ENCODE peak calls at places on chromosomes 16 and 17, in nine cellular contexts. X is stomach, R is fibroblast of lung, K is heart right ventricle, P is left ventricle myocardium inferior, L is tibial nerve, F is prostate gland, Q is colonic mucosa, Z is HCT116. T is an unnamed sample.

GRCh38 chr17:75996665-75997590 is 3.7 kb upstream of the CDK3 start:
- DNase-seq in Q (peak), X (peak), F (no peak), K (peak), R (peak), L (no peak), P (no peak), Z (no peak), T (peak)

GRCh38 chr17:40021471-40021961 is 6.3 kb downstream of the CSF3 start:
- DNase-seq in P (no peak), Q (no peak), Z (no peak), X (no peak), R (peak), F (no peak), L (no peak), K (no peak), T (no peak)

GRCh38 chr17:42520540-42520951 is 15.5 kb upstream of the NAGLU start:
- DNase-seq in F (no peak), Z (no peak), K (no peak), X (no peak), R (no peak), P (no peak), Q (no peak), L (no peak), T (no peak)

GRCh38 chr16:1159973-1160772 is 7.3 kb downstream of the CACNA1H start:
- DNase-seq in Q (no peak), K (peak), P (peak), X (no peak), R (no peak), L (no peak), Z (no peak), F (peak), T (no peak)

GRCh38 chr17:76266244-76266938 is 1.2 kb downstream of the UBALD2 start:
- DNase-seq in X (no peak), F (peak), Q (peak), R (peak), K (no peak), Z (no peak), L (no peak), P (no peak), T (peak)

GRCh38 chr17:81550830-81551457 is 1.2 kb downstream of the FAAP100 start:
- DNase-seq in R (no peak), K (no peak), F (no peak), L (no peak), P (no peak), Q (no peak), Z (no peak), X (no peak), T (no peak)

GRCh38 chr16:10564591-10564990 is 15.8 kb downstream of the EMP2 start:
- DNase-seq in Z (no peak), K (no peak), L (no peak), F (no peak), R (no peak), Q (no peak), P (no peak), X (no peak), T (no peak)

GRCh38 chr17:32006957-32007462 is at the start of gene LRRC37B:
- DNase-seq in R (peak), Z (peak), K (peak), X (peak), Q (peak), P (peak), F (peak), L (peak), T (peak)

DNA sequence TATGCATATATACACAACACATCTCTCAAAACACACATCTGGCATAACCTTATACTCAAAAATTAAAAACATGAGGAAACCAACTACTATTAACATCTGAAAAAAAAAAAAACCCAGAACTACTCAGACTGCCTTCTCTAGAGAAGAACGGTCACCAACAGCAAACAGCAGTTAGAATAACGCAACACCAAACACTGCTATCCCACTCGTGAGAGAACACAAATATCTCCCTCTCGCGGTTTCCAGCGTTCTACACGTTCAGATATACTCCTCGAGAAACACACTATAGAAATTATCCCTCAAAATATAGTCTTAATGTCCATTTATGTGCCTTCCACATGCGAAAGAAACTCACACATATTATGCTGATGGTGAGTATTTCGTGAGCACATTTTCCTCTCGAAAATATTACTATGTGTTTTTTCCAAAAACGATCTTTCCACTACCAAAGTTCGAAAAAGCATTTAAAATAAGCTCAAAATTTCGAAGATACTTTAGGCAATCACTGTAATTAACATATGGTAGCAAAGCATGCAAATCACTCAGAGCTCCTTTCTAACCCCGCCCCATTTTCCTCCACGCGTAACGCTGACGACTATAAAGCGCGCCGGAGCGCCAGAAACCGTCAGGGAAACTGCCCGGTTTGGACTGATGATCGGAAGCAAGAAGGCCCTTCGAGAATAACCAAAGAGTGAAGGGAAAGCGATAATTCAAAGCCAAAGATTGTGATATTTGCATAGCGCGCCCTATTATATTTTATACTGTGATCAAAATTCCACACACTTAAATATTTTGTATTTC is 60.1 kb downstream of the TEX14 start:
- DNase-seq in P (peak), X (peak), K (peak), Z (peak), L (peak), Q (peak), R (peak), F (peak), T (peak)
- TF ChIP-seq CTCF in P (peak), X (no peak), K (peak), Z (peak), L (peak), Q (no peak), R (no peak), F (no peak), T (no peak)

DNA sequence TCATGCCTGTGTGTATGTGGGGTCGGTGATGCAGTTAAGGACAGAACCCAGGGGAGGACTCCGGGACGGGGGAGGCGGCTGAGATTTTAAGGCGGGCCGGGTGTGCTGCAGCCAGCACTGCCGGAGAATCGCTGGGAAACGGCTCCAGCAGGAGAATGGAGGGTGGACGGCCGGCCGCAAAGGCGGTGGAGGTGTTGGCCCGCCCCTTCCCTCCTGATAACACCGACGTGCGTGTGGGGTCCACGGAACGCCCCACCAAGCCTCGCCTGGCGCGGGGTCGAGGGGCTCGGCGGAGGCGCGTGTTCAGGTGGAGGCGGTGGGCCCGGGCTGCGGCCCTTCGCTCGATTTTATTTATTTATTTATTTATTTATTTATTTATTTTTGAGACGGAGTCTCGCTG is 633 bp downstream of the ZNF843 start:
- DNase-seq in L (no peak), F (no peak), P (no peak), K (no peak), R (no peak), X (no peak), Z (no peak), Q (no peak), T (no peak)
- H3K4me3 ChIP-seq in L (peak), F (peak), P (peak), K (peak), R (no peak), X (peak), Z (no peak), Q (peak), T (no peak)

DNA sequence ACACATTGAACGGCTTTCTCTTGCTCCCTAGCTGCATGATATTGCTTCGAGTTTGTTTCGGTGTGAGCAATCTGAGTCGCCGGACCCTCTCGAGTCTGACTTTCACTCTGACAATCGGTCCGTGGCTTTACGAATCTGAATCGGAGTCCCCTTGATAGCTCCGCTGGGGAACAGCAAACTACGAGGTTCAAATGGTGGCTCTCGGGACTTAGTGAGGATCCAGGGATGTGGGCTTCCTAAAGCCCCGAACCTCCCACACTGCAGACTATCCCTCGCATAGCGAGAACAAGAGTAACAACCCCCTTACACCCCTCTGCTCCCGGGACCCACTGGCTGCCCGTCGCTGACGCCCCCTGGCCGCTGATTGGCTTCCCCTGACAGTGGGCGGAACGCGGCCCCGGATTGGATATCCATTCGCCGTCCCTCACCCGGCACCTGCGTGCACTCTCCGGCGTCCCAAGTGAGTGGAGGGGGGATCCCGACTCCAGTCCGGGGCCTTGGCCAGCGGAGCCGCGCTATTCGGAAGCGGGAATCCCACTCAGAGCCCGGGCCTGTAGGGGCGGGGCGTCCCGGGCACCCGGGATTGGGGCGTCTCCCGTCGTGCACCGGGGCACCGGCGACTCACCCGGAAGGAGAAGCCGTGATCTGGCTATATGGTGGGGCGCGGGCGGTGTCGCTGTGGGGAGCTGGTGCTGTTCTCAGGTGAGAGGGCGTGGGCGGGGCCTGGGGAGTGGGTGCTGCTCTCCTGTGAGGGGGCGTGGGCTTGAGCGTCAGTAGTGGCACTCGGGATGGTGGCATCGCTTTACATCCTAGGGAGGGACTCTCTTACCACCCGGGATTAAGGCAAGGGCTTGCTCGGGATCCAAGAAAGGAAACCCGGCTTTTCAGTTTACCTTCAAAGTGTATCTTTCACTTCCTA is at the start of gene SNX11:
- DNase-seq in L (peak), K (peak), P (peak), Q (peak), F (peak), X (peak), Z (peak), R (peak), T (peak)
- TF ChIP-seq CTCF in L (no peak), K (peak), P (peak), Q (no peak), F (no peak), X (no peak), Z (peak), R (no peak), T (no peak)

GRCh38 chr17:36933174-36934143 is 3.8 kb upstream of the LHX1 start:
- DNase-seq in P (no peak), Q (peak), Z (no peak), F (no peak), R (no peak), K (no peak), X (no peak), L (no peak), T (no peak)

GRCh38 chr17:36936455-36936934 is 780 bp upstream of the LHX1 start:
- DNase-seq in R (no peak), X (no peak), P (no peak), K (no peak), F (no peak), Q (no peak), Z (no peak), L (no peak), T (no peak)

GRCh38 chr17:36935681-36936454 is 1.4 kb upstream of the LHX1 start:
- DNase-seq in L (no peak), X (no peak), R (no peak), F (no peak), K (no peak), Q (no peak), P (no peak), Z (no peak), T (no peak)

GRCh38 chr17:36934144-36934758 is 3.0 kb upstream of the LHX1 start:
- DNase-seq in L (no peak), K (no peak), F (no peak), P (no peak), Q (no peak), R (no peak), Z (no peak), X (no peak), T (no peak)

DNA sequence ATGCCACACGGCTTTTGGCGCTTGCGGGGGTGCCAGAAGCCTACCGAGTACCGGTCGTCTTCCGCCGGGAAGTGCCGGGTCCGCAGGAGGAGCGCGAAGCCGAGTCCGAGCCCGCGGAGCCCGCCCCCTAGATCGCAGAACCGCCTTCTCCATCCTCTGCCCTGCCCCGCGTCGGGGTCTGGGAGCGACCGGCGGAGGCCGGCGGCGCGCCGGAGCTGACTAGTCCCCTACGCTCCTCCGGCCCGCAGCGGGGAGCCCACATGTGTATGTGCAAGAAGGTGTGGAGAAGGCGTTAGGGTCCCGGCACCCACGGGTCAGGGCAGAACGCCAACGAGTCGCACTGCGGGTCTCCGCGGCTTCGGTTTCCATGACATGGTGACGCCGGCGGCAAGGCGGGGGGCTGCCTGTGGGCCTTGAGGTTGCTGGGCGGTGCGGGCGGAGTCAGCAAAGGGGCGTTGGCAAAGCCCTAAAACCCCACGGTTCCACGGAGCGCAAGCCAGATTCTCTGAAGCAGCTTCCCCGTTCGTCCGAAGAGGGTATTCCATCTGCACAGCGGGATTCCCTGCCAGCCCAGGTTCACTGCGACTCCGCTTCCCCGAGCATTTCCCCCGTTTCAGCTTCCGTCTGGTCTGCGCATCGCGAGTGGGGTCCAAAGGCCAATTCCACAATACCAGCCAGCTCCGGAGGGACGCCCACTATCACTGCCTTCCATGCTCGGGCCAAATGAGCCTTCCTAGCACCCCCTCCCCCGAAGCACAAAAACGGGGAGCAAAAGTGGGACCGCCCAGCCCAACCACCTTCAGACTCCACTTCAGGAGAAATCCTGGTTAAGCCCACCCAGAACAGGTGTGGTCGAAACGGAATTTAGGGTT is 2.3 kb upstream of the LHX1 start:
- DNase-seq in Z (no peak), L (no peak), F (no peak), K (no peak), X (no peak), Q (no peak), P (no peak), R (no peak), T (no peak)
- H3K4me3 ChIP-seq in Z (peak), L (peak), F (no peak), K (peak), X (peak), Q (no peak), P (peak), R (no peak), T (no peak)